ENCODE peak calls at places on chromosomes 13 and 19, in six cellular contexts. H, S, T, G, B and J are unnamed samples.

GRCh38 chr19:1232652-1233360 is 5.0 kb downstream of the CBARP start:
- DNase-seq in S (peak), G (no peak), B (peak), T (peak), H (no peak), J (no peak)

GRCh38 chr19:36915992-36916830 is at the start of the genes ZNF568 and ZNF829:
- DNase-seq in H (peak), T (peak), B (peak), S (peak), G (peak), J (peak)

GRCh38 chr13:23966691-23967615 is 69.7 kb upstream of the C1QTNF9B start:
- DNase-seq in B (no peak), T (no peak), G (no peak), S (no peak), H (no peak), J (no peak)

GRCh38 chr13:112567161-112567862 is 20.6 kb downstream of the TUBGCP3 start:
- DNase-seq in G (no peak), H (no peak), S (peak), T (no peak), B (no peak), J (no peak)

GRCh38 chr19:39188960-39189359 is 7.8 kb upstream of the NCCRP1 start:
- DNase-seq in S (no peak), T (no peak), B (no peak), G (no peak), H (no peak), J (no peak)

GRCh38 chr19:50796128-50796633 is 6.0 kb downstream of the ACP4 start:
- DNase-seq in G (no peak), T (no peak), H (no peak), B (no peak), S (peak), J (no peak)

GRCh38 chr19:12880551-12881171 is 588 bp downstream of the DNASE2 start:
- DNase-seq in G (no peak), S (peak), T (peak), H (no peak), B (peak), J (no peak)

GRCh38 chr13:28301839-28302238 is 163.5 kb downstream of the PAN3 start:
- DNase-seq in S (no peak), G (no peak), T (no peak), B (no peak), H (no peak), J (no peak)

GRCh38 chr19:5947435-5947834 is 30.5 kb downstream of the RANBP3 start:
- DNase-seq in B (peak), H (peak), G (no peak), T (peak), S (peak), J (no peak)

GRCh38 chr19:29717051-29717450 is 2.0 kb upstream of the C19orf12 start:
- DNase-seq in G (no peak), B (no peak), T (no peak), H (no peak), S (no peak), J (no peak)

GRCh38 chr19:8158411-8159074 is 9.2 kb upstream of the FBN3 start:
- DNase-seq in G (peak), H (no peak), T (peak), B (peak), S (peak), J (no peak)

GRCh38 chr13:42099962-42100675 is 51.7 kb downstream of the DGKH start:
- DNase-seq in T (no peak), S (no peak), B (no peak), G (no peak), H (no peak), J (no peak)

GRCh38 chr19:37778613-37779138 is 710 bp downstream of the ZNF573 start:
- DNase-seq in H (no peak), B (no peak), G (peak), S (peak), T (no peak), J (no peak)

GRCh38 chr13:26985285-26985878 is 186.2 kb downstream of the USP12 start:
- DNase-seq in G (peak), T (peak), H (no peak), S (peak), B (peak), J (no peak)

GRCh38 chr13:113972451-113973217 is 1.2 kb downstream of the C13orf46 start:
- DNase-seq in G (no peak), T (peak), B (peak), S (no peak), H (peak), J (no peak)

GRCh38 chr13:94201022-94201421 is 278.5 kb downstream of the DCT start:
- DNase-seq in H (no peak), T (no peak), B (no peak), G (no peak), S (no peak), J (no peak)

GRCh38 chr19:11378319-11379189 is 4.1 kb downstream of the SWSAP1 start:
- DNase-seq in B (peak), H (peak), G (peak), S (peak), T (peak), J (no peak)

GRCh38 chr13:32527151-32527550 is 11.4 kb downstream of the N4BP2L2 start:
- DNase-seq in G (no peak), B (no peak), H (no peak), S (no peak), T (no peak), J (no peak)

GRCh38 chr19:35773020-35773809 is 2.1 kb upstream of the ARHGAP33 start:
- DNase-seq in H (no peak), S (peak), T (no peak), G (no peak), B (no peak), J (no peak)

GRCh38 chr19:53177986-53178385 is 15.2 kb downstream of the ZNF665 start:
- DNase-seq in B (no peak), T (no peak), S (peak), H (no peak), G (no peak), J (no peak)

GRCh38 chr19:8150178-8150865 is 930 bp upstream of the FBN3 start:
- DNase-seq in T (no peak), S (no peak), B (no peak), G (no peak), H (no peak), J (no peak)

GRCh38 chr19:4573682-4574081 is 14.2 kb upstream of the SEMA6B start:
- DNase-seq in S (no peak), T (no peak), G (no peak), B (no peak), H (no peak), J (no peak)

GRCh38 chr13:40190656-40191100 is 475.8 kb downstream of the FOXO1 start:
- DNase-seq in G (peak), T (peak), H (no peak), S (peak), B (peak), J (peak)

GRCh38 chr13:67438465-67438864 is 208.3 kb upstream of the PCDH9 start:
- DNase-seq in T (no peak), B (no peak), G (no peak), H (no peak), S (peak), J (no peak)

GRCh38 chr13:82661126-82661525 is 1221.1 kb downstream of the SLITRK1 start:
- DNase-seq in T (no peak), G (no peak), B (no peak), H (no peak), S (no peak), J (no peak)

GRCh38 chr19:39996218-39996810 is 546 bp upstream of the ZNF546 start:
- DNase-seq in T (peak), H (no peak), S (peak), G (no peak), B (peak), J (no peak)

GRCh38 chr13:70408865-70409264 is 300.6 kb upstream of the KLHL1 start:
- DNase-seq in S (no peak), B (no peak), T (no peak), H (no peak), G (no peak), J (no peak)

DNA sequence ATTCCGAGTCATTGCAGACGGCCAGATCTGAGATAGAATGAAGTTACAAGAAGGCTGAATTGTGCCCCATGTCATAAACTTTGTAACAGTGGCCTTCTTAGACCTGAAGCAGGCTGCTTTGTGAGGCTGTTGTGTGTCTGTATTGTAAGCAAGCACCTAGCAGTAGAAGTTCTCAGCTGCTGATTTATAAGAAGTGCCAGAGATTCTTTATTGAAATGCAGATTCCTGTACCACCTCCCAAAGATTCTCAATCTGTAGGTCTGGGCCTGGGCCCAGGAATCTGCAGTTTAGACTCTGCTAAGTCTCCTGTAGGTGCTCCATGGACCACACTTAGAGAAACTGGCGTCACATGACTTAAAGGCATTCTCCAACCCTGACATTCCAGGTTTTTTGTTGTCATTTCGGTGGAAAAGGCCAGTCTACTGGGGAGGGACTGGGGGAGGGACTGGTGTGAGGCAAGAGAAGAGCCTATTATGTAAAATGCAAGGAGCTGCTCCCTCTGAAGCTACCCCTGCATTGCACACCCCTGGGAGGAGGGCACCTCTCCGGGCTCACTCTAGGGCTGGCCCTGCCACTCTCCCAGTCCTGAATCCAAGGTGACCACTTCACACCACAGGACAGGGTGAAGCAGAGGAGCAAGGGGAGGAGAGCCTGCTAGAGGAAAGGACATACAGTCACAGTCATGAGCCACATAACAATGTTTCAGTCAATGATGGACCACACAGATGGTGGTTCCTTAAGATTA is 769 bp upstream of the TMEM272 start:
- DNase-seq in H (no peak), G (no peak), T (no peak), B (no peak), S (no peak), J (no peak)
- H3K4me3 ChIP-seq in H (peak), G (no peak), T (no peak), B (peak), S (no peak), J (no peak)

GRCh38 chr13:29846475-29847256 is 3.8 kb downstream of the UBL3 start:
- DNase-seq in S (no peak), G (no peak), B (no peak), T (no peak), H (no peak), J (no peak)

GRCh38 chr13:29847501-29847983 is 2.9 kb downstream of the UBL3 start:
- DNase-seq in S (peak), G (peak), H (no peak), B (peak), T (no peak), J (no peak)

GRCh38 chr13:29849071-29849541 is 1.3 kb downstream of the UBL3 start:
- DNase-seq in S (peak), G (no peak), T (peak), B (peak), H (no peak), J (no peak)

GRCh38 chr13:29844441-29844840 is 6.0 kb downstream of the UBL3 start:
- DNase-seq in H (no peak), T (no peak), G (no peak), S (no peak), B (no peak), J (no peak)

DNA sequence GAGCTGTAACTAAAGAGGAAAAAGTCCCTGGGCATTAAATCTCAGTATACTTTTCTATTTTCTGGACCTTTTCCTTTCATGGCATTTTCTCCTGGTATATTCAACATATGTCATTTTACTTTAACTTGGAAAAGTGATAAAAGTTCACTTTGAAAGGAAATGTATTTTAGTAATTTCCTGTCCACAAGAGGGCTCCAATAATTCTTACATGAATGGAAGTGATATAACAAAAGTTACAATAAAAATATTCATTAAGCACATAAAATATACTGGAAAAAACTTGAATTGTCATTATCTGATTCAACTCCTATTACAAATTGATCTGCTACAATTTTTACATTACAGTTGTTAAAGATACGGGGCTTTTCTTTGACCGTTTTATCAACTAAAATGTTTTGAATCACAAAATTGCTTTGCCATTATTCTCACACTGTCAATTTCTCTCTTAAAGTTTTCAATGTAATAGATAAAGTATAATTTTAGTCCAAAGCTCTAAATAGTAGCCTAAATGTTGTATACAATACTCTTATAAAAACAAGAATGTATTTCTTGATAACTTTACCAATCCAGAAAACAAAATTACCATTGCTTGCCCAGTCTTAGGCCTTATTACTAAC is 4.9 kb downstream of the UBL3 start:
- DNase-seq in H (no peak), B (no peak), G (no peak), S (peak), T (no peak), J (no peak)
- TF ChIP-seq CTCF in H (peak), B (peak), G (peak), S (peak), T (peak), J (no peak)

GRCh38 chr13:98171806-98172569 is 5.1 kb downstream of the RNF113B start:
- DNase-seq in S (peak), H (no peak), T (peak), G (no peak), B (no peak), J (no peak)
- H3K4me3 ChIP-seq in S (no peak), H (no peak), T (peak), G (no peak), B (no peak), J (peak)

GRCh38 chr13:100301418-100301817 is 212.5 kb downstream of the PCCA start:
- DNase-seq in S (no peak), B (no peak), G (no peak), H (no peak), T (no peak), J (no peak)
- TF ChIP-seq CTCF in S (no peak), B (no peak), G (no peak), H (no peak), T (no peak), J (no peak)

DNA sequence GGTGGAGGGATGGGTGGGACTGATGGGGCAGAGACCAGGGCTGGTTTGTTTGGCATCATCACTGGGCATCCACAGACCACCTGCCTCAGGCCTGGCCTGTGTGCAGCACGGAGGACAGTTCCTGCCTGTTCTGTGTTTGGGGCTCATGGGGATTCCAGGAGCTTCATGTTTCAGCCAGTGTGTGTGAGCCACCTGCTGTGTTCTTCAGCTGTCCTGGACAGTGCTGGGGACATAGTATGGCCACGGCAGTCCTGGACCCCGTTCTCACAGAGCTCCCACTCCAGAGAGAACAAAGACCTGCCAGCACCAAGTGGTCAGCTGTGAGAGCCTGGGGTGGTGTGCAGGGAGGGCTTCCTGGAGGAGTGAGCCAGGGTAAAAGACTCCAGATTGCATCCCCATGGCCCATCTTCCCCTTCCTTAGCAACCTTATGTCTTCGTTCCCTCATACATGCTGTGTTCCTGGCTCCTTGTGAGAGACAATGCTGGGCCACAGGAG is 2.0 kb upstream of the CCDC97 start:
- DNase-seq in H (no peak), T (no peak), G (no peak), S (no peak), B (no peak), J (no peak)
- H3K4me3 ChIP-seq in H (no peak), T (no peak), G (no peak), S (no peak), B (no peak), J (no peak)

DNA sequence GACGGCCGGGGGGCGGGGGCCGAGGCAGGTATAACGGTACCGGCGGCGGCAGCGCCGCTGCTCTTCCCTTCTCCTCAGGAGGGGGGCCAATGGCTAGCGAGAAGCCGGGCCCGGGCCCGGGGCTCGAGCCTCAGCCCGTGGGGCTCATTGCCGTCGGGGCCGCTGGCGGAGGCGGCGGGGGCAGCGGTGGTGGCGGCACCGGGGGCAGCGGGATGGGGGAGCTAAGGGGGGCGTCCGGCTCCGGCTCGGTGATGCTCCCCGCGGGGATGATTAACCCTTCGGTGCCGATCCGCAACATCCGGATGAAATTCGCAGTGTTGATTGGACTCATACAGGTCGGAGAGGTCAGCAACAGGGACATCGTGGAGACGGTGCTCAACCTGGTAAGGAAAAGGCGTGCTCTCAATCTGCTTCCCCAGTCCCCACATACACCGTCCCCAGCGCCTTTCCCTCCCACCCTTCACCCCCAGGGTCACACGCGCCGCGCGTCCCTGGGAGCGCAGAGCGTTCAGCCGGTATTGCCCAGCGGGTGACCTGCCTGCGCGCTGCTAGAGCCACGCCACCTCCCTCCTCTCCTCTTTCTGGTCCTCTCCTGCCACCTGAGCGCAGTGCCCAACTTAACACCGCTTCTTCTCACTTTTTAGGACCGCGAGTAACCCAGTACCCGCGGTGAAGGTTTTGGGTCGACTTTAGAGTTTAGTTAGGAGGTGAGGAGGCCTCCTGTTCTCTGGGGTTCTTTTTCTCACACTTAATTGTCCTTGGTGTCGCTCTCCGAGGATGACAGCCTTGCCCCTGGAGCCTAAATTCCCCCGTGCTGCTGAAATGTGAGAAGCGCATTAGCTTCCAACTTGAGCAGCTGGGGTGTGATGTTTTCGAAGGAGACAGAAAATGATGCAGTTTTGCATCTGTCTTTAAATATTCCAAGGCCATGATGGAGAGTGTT is 933 bp downstream of the NBEA start:
- DNase-seq in B (peak), T (peak), S (peak), G (no peak), H (peak), J (no peak)
- TF ChIP-seq CTCF in B (no peak), T (no peak), S (no peak), G (no peak), H (no peak), J (no peak)